ENCODE peak calls at places on chromosome 11, in eight cellular contexts. One of them, this sample, is unnamed. For H3K9me3, the result is how much of the 10 kb centered on the place peaks cover.

GRCh38 chr11:131748146-131749050 is 378.0 kb downstream of the NTM start:
- DNase-seq in thoracic aorta: no peak
- DNase-seq in PC-3: peak
- DNase-seq in CD8-positive, alpha-beta memory T cell: no peak
- DNase-seq in fibroblast of lung: peak
- DNase-seq in astrocyte: peak
- DNase-seq in cardiac muscle cell: peak
- DNase-seq in body of pancreas: peak
- DNase-seq in this sample: peak

GRCh38 chr11:131195801-131196517 is 174.5 kb upstream of the NTM start:
- DNase-seq in thoracic aorta: no peak
- DNase-seq in PC-3: peak
- DNase-seq in CD8-positive, alpha-beta memory T cell: no peak
- DNase-seq in fibroblast of lung: peak
- DNase-seq in astrocyte: peak
- DNase-seq in cardiac muscle cell: peak
- DNase-seq in body of pancreas: peak
- DNase-seq in this sample: no peak

GRCh38 chr11:95495722-95496121 is 264.7 kb upstream of the SESN3 start:
- DNase-seq in thoracic aorta: no peak
- DNase-seq in PC-3: no peak
- DNase-seq in CD8-positive, alpha-beta memory T cell: no peak
- DNase-seq in fibroblast of lung: no peak
- DNase-seq in astrocyte: no peak
- DNase-seq in cardiac muscle cell: no peak
- DNase-seq in body of pancreas: no peak
- DNase-seq in this sample: no peak

GRCh38 chr11:8767466-8768142 is 85.0 kb downstream of the RPL27A start:
- DNase-seq in thoracic aorta: no peak
- DNase-seq in PC-3: peak
- DNase-seq in CD8-positive, alpha-beta memory T cell: no peak
- DNase-seq in fibroblast of lung: peak
- DNase-seq in astrocyte: peak
- DNase-seq in cardiac muscle cell: no peak
- DNase-seq in body of pancreas: no peak
- DNase-seq in this sample: no peak

GRCh38 chr11:2990617-2991476 is 1.3 kb downstream of the NAP1L4 start:
- DNase-seq in thoracic aorta: no peak
- DNase-seq in PC-3: peak
- DNase-seq in CD8-positive, alpha-beta memory T cell: no peak
- DNase-seq in fibroblast of lung: peak
- DNase-seq in astrocyte: no peak
- DNase-seq in cardiac muscle cell: no peak
- DNase-seq in body of pancreas: peak
- DNase-seq in this sample: no peak

GRCh38 chr11:499201-500076 is 7.6 kb downstream of the RNH1 start:
- DNase-seq in thoracic aorta: no peak
- DNase-seq in PC-3: no peak
- DNase-seq in CD8-positive, alpha-beta memory T cell: no peak
- DNase-seq in fibroblast of lung: no peak
- DNase-seq in astrocyte: no peak
- DNase-seq in cardiac muscle cell: no peak
- DNase-seq in body of pancreas: no peak
- DNase-seq in this sample: no peak

GRCh38 chr11:125799808-125800207 is 11.9 kb downstream of the PATE3 start:
- DNase-seq in thoracic aorta: no peak
- DNase-seq in PC-3: no peak
- DNase-seq in CD8-positive, alpha-beta memory T cell: no peak
- DNase-seq in fibroblast of lung: no peak
- DNase-seq in astrocyte: no peak
- DNase-seq in cardiac muscle cell: no peak
- DNase-seq in body of pancreas: no peak
- DNase-seq in this sample: no peak

GRCh38 chr11:11408436-11409221 is 55.6 kb upstream of the CSNK2A3 start:
- DNase-seq in thoracic aorta: no peak
- DNase-seq in PC-3: no peak
- DNase-seq in CD8-positive, alpha-beta memory T cell: no peak
- DNase-seq in fibroblast of lung: peak
- DNase-seq in astrocyte: peak
- DNase-seq in cardiac muscle cell: no peak
- DNase-seq in body of pancreas: no peak
- DNase-seq in this sample: no peak

GRCh38 chr11:132848336-132848735 is 684.0 kb downstream of the OPCML start:
- DNase-seq in thoracic aorta: no peak
- DNase-seq in PC-3: no peak
- DNase-seq in CD8-positive, alpha-beta memory T cell: no peak
- DNase-seq in fibroblast of lung: peak
- DNase-seq in astrocyte: peak
- DNase-seq in cardiac muscle cell: peak
- DNase-seq in body of pancreas: no peak
- DNase-seq in this sample: no peak

GRCh38 chr11:46760429-46761128 is 41.6 kb downstream of the F2 start:
- DNase-seq in thoracic aorta: no peak
- DNase-seq in PC-3: no peak
- DNase-seq in CD8-positive, alpha-beta memory T cell: no peak
- DNase-seq in fibroblast of lung: no peak
- DNase-seq in astrocyte: no peak
- DNase-seq in cardiac muscle cell: no peak
- DNase-seq in body of pancreas: no peak
- DNase-seq in this sample: no peak

GRCh38 chr11:91265946-91266345 is 958.7 kb upstream of the FAT3 start:
- DNase-seq in thoracic aorta: no peak
- DNase-seq in PC-3: peak
- DNase-seq in CD8-positive, alpha-beta memory T cell: no peak
- DNase-seq in fibroblast of lung: peak
- DNase-seq in astrocyte: peak
- DNase-seq in cardiac muscle cell: no peak
- DNase-seq in body of pancreas: no peak
- DNase-seq in this sample: no peak

GRCh38 chr11:114147389-114148382 is 88.2 kb downstream of the ZBTB16 start:
- DNase-seq in thoracic aorta: no peak
- DNase-seq in PC-3: no peak
- DNase-seq in CD8-positive, alpha-beta memory T cell: no peak
- DNase-seq in fibroblast of lung: no peak
- DNase-seq in astrocyte: no peak
- DNase-seq in cardiac muscle cell: peak
- DNase-seq in body of pancreas: peak
- DNase-seq in this sample: no peak

GRCh38 chr11:112637046-112637445 is 324.2 kb upstream of the NCAM1 start:
- DNase-seq in thoracic aorta: no peak
- DNase-seq in PC-3: no peak
- DNase-seq in CD8-positive, alpha-beta memory T cell: no peak
- DNase-seq in fibroblast of lung: no peak
- DNase-seq in astrocyte: no peak
- DNase-seq in cardiac muscle cell: no peak
- DNase-seq in body of pancreas: no peak
- DNase-seq in this sample: no peak

GRCh38 chr11:47149781-47150180 is 26.9 kb downstream of the ARFGAP2 start:
- DNase-seq in thoracic aorta: no peak
- DNase-seq in PC-3: no peak
- DNase-seq in CD8-positive, alpha-beta memory T cell: no peak
- DNase-seq in fibroblast of lung: no peak
- DNase-seq in astrocyte: no peak
- DNase-seq in cardiac muscle cell: peak
- DNase-seq in body of pancreas: no peak
- DNase-seq in this sample: no peak

GRCh38 chr11:35352107-35352888 is 67.1 kb downstream of the SLC1A2 start:
- DNase-seq in thoracic aorta: no peak
- DNase-seq in PC-3: no peak
- DNase-seq in CD8-positive, alpha-beta memory T cell: no peak
- DNase-seq in fibroblast of lung: peak
- DNase-seq in astrocyte: peak
- DNase-seq in cardiac muscle cell: peak
- DNase-seq in body of pancreas: no peak
- DNase-seq in this sample: no peak

GRCh38 chr11:69642913-69643632 is 2.1 kb downstream of the CCND1 start:
- DNase-seq in thoracic aorta: no peak
- DNase-seq in PC-3: peak
- DNase-seq in CD8-positive, alpha-beta memory T cell: peak
- DNase-seq in fibroblast of lung: peak
- DNase-seq in astrocyte: peak
- DNase-seq in cardiac muscle cell: peak
- DNase-seq in body of pancreas: peak
- DNase-seq in this sample: peak

GRCh38 chr11:126978155-126978554 is 22.4 kb downstream of the KIRREL3 start:
- DNase-seq in thoracic aorta: no peak
- DNase-seq in PC-3: no peak
- DNase-seq in CD8-positive, alpha-beta memory T cell: no peak
- DNase-seq in fibroblast of lung: no peak
- DNase-seq in astrocyte: no peak
- DNase-seq in cardiac muscle cell: no peak
- DNase-seq in body of pancreas: no peak
- DNase-seq in this sample: no peak

GRCh38 chr11:79066456-79067354 is 374.1 kb downstream of the TENM4 start:
- DNase-seq in thoracic aorta: no peak
- DNase-seq in PC-3: no peak
- DNase-seq in CD8-positive, alpha-beta memory T cell: no peak
- DNase-seq in fibroblast of lung: no peak
- DNase-seq in astrocyte: no peak
- DNase-seq in cardiac muscle cell: peak
- DNase-seq in body of pancreas: no peak
- DNase-seq in this sample: no peak

GRCh38 chr11:69861901-69862300 is 42.7 kb upstream of the FGF3 start:
- DNase-seq in thoracic aorta: no peak
- DNase-seq in PC-3: no peak
- DNase-seq in CD8-positive, alpha-beta memory T cell: no peak
- DNase-seq in fibroblast of lung: no peak
- DNase-seq in astrocyte: no peak
- DNase-seq in cardiac muscle cell: no peak
- DNase-seq in body of pancreas: no peak
- DNase-seq in this sample: no peak

GRCh38 chr11:72179804-72180396 is 12.0 kb upstream of the FOLR1 start:
- DNase-seq in thoracic aorta: no peak
- DNase-seq in PC-3: no peak
- DNase-seq in CD8-positive, alpha-beta memory T cell: no peak
- DNase-seq in fibroblast of lung: peak
- DNase-seq in astrocyte: peak
- DNase-seq in cardiac muscle cell: no peak
- DNase-seq in body of pancreas: no peak
- DNase-seq in this sample: no peak

GRCh38 chr11:16772141-16772512 is 33.7 kb downstream of the C11orf58 start:
- DNase-seq in thoracic aorta: no peak
- DNase-seq in PC-3: no peak
- DNase-seq in CD8-positive, alpha-beta memory T cell: no peak
- DNase-seq in fibroblast of lung: no peak
- DNase-seq in astrocyte: no peak
- DNase-seq in cardiac muscle cell: no peak
- DNase-seq in body of pancreas: no peak
- DNase-seq in this sample: no peak

DNA sequence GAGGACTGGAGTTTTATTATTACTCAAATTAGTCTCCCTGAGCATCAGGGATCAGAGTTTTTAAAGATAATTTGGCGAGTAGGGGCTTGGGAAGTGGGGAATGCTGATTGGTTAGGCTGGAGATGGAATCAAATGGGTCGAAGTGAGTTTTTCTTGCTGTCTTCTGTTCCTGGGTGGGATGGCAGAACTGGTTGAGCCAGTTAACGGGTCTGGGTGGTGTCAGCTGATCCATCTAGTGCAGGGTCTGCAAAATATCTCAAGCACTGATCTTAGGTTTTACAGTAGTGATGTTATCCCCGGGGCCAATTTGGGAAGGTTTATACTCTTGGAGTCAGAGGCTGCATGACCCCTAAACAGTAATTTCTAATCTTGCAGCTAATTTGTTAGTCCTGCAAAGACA is 1.1 kb downstream of the OR5A2 start:
- DNase-seq in thoracic aorta: no peak
- DNase-seq in PC-3: no peak
- DNase-seq in CD8-positive, alpha-beta memory T cell: no peak
- DNase-seq in fibroblast of lung: no peak
- DNase-seq in astrocyte: no peak
- DNase-seq in cardiac muscle cell: no peak
- DNase-seq in body of pancreas: no peak
- DNase-seq in this sample: no peak
- H3K27ac ChIP-seq in thoracic aorta: no peak
- H3K27ac ChIP-seq in PC-3: no peak
- H3K27ac ChIP-seq in CD8-positive, alpha-beta memory T cell: no peak
- H3K27ac ChIP-seq in fibroblast of lung: no peak
- H3K27ac ChIP-seq in astrocyte: no peak
- H3K27ac ChIP-seq in cardiac muscle cell: no peak
- H3K27ac ChIP-seq in body of pancreas: no peak
- H3K27ac ChIP-seq in this sample: no peak

GRCh38 chr11:45162916-45163879 is 16.8 kb downstream of the PRDM11 start:
- DNase-seq in thoracic aorta: no peak
- DNase-seq in PC-3: no peak
- DNase-seq in CD8-positive, alpha-beta memory T cell: no peak
- DNase-seq in fibroblast of lung: no peak
- DNase-seq in astrocyte: no peak
- DNase-seq in cardiac muscle cell: no peak
- DNase-seq in body of pancreas: no peak
- DNase-seq in this sample: no peak

GRCh38 chr11:45159781-45160365 is 13.4 kb downstream of the PRDM11 start:
- DNase-seq in thoracic aorta: no peak
- DNase-seq in PC-3: no peak
- DNase-seq in CD8-positive, alpha-beta memory T cell: no peak
- DNase-seq in fibroblast of lung: no peak
- DNase-seq in astrocyte: no peak
- DNase-seq in cardiac muscle cell: no peak
- DNase-seq in body of pancreas: no peak
- DNase-seq in this sample: no peak

GRCh38 chr11:45158891-45159605 is 12.6 kb downstream of the PRDM11 start:
- DNase-seq in thoracic aorta: no peak
- DNase-seq in PC-3: no peak
- DNase-seq in CD8-positive, alpha-beta memory T cell: no peak
- DNase-seq in fibroblast of lung: no peak
- DNase-seq in astrocyte: no peak
- DNase-seq in cardiac muscle cell: no peak
- DNase-seq in body of pancreas: no peak
- DNase-seq in this sample: no peak

GRCh38 chr11:45162064-45162375 is 15.6 kb downstream of the PRDM11 start:
- DNase-seq in thoracic aorta: no peak
- DNase-seq in PC-3: no peak
- DNase-seq in CD8-positive, alpha-beta memory T cell: no peak
- DNase-seq in fibroblast of lung: no peak
- DNase-seq in astrocyte: no peak
- DNase-seq in cardiac muscle cell: no peak
- DNase-seq in body of pancreas: no peak
- DNase-seq in this sample: no peak

GRCh38 chr11:45161252-45162063 is 15.0 kb downstream of the PRDM11 start:
- DNase-seq in thoracic aorta: no peak
- DNase-seq in PC-3: no peak
- DNase-seq in CD8-positive, alpha-beta memory T cell: no peak
- DNase-seq in fibroblast of lung: no peak
- DNase-seq in astrocyte: no peak
- DNase-seq in cardiac muscle cell: no peak
- DNase-seq in body of pancreas: peak
- DNase-seq in this sample: no peak
- H3K9me3 ChIP-seq in thoracic aorta: under half
- H3K9me3 ChIP-seq in PC-3: under half
- H3K9me3 ChIP-seq in CD8-positive, alpha-beta memory T cell: under half
- H3K9me3 ChIP-seq in fibroblast of lung: under half
- H3K9me3 ChIP-seq in astrocyte: under half
- H3K9me3 ChIP-seq in cardiac muscle cell: under half
- H3K9me3 ChIP-seq in body of pancreas: under half
- H3K9me3 ChIP-seq in this sample: under half

GRCh38 chr11:86952221-86952875 is 2.8 kb downstream of the FZD4 start:
- DNase-seq in thoracic aorta: no peak
- DNase-seq in PC-3: no peak
- DNase-seq in CD8-positive, alpha-beta memory T cell: no peak
- DNase-seq in fibroblast of lung: peak
- DNase-seq in astrocyte: peak
- DNase-seq in cardiac muscle cell: peak
- DNase-seq in body of pancreas: no peak
- DNase-seq in this sample: no peak
- H3K27ac ChIP-seq in thoracic aorta: peak
- H3K27ac ChIP-seq in PC-3: no peak
- H3K27ac ChIP-seq in CD8-positive, alpha-beta memory T cell: no peak
- H3K27ac ChIP-seq in fibroblast of lung: no peak
- H3K27ac ChIP-seq in astrocyte: no peak
- H3K27ac ChIP-seq in cardiac muscle cell: no peak
- H3K27ac ChIP-seq in body of pancreas: peak
- H3K27ac ChIP-seq in this sample: peak

GRCh38 chr11:133897331-133897650 is 52.0 kb upstream of the SPATA19 start:
- DNase-seq in thoracic aorta: no peak
- DNase-seq in PC-3: no peak
- DNase-seq in CD8-positive, alpha-beta memory T cell: no peak
- DNase-seq in fibroblast of lung: no peak
- DNase-seq in astrocyte: no peak
- DNase-seq in cardiac muscle cell: no peak
- DNase-seq in body of pancreas: no peak
- DNase-seq in this sample: no peak
- H3K9me3 ChIP-seq in thoracic aorta: under half
- H3K9me3 ChIP-seq in PC-3: under half
- H3K9me3 ChIP-seq in CD8-positive, alpha-beta memory T cell: under half
- H3K9me3 ChIP-seq in fibroblast of lung: under half
- H3K9me3 ChIP-seq in astrocyte: under half
- H3K9me3 ChIP-seq in cardiac muscle cell: under half
- H3K9me3 ChIP-seq in body of pancreas: under half
- H3K9me3 ChIP-seq in this sample: under half

This sample was measured in ascending aorta.